ENCODE peak calls at places on chromosomes 7 and 10, in nine cellular contexts. R is prostate gland, H is HCT116, S is sigmoid colon, K is transverse colon, O is HepG2, M is Panc1, T is SK-N-SH, A is stomach. Y is an unnamed sample.
A peak's percentile ranks its signal among the peaks of the same experiment; 100 is the strongest.

GRCh38 chr10:119786117-119786769 is 60.4 kb downstream of the INPP5F start:
- DNase-seq in T (no peak), A (no peak), S (no peak), K (no peak), O (peak; percentile 87), R (no peak), M (no peak), H (no peak), Y (peak; percentile 82)

GRCh38 chr7:115117748-115118147 is 195.9 kb downstream of the MDFIC start:
- DNase-seq in A (no peak), R (no peak), M (no peak), H (no peak), O (no peak), T (no peak), S (no peak), K (no peak), Y (no peak)

GRCh38 chr7:48274662-48275061 is 103.4 kb downstream of the ABCA13 start:
- DNase-seq in O (no peak), A (no peak), M (no peak), K (no peak), H (no peak), S (no peak), T (no peak), R (no peak), Y (no peak)

GRCh38 chr7:48045205-48045765 is 9.9 kb downstream of the C7orf57 start:
- DNase-seq in R (no peak), T (no peak), H (no peak), S (no peak), A (no peak), M (no peak), O (no peak), K (no peak), Y (no peak)

GRCh38 chr7:139854803-139855497 is 25.9 kb downstream of the TBXAS1 start:
- DNase-seq in O (no peak), R (no peak), A (no peak), S (no peak), H (no peak), M (no peak), K (no peak), T (no peak), Y (no peak)

GRCh38 chr7:130611206-130611605 is 57.3 kb downstream of the COPG2 start:
- DNase-seq in O (no peak), T (no peak), A (no peak), H (no peak), K (no peak), M (no peak), R (no peak), S (no peak), Y (no peak)

GRCh38 chr10:102131286-102132170 is 1.3 kb upstream of the PPRC1 start:
- DNase-seq in M (no peak), R (no peak), A (no peak), O (peak; percentile 37), S (no peak), K (no peak), H (no peak), T (no peak), Y (no peak)

GRCh38 chr10:117075064-117075463 is 63.0 kb downstream of the VAX1 start:
- DNase-seq in R (no peak), H (no peak), M (no peak), S (no peak), K (no peak), A (no peak), T (no peak), O (no peak), Y (no peak)

GRCh38 chr7:143906895-143907294 is 4.9 kb upstream of the TCAF1 start:
- DNase-seq in O (peak; percentile 97), M (no peak), K (no peak), R (no peak), A (no peak), S (no peak), T (no peak), H (no peak), Y (no peak)

GRCh38 chr10:50375051-50375452 is 123.7 kb upstream of the ASAH2 start:
- DNase-seq in H (no peak), A (no peak), R (no peak), O (no peak), T (no peak), S (no peak), K (no peak), M (no peak), Y (peak; percentile 16)

GRCh38 chr10:33180390-33180789 is 154.1 kb downstream of the NRP1 start:
- DNase-seq in A (no peak), M (no peak), T (no peak), K (no peak), R (no peak), H (no peak), O (peak; percentile 4), S (no peak), Y (no peak)

GRCh38 chr7:43905209-43905946 is 1.0 kb downstream of the URGCP start:
- DNase-seq in A (peak; percentile 34), O (peak; percentile 97), T (peak; percentile 72), M (no peak), H (peak; percentile 13), K (peak; percentile 79), S (no peak), R (no peak), Y (no peak)
- TF ChIP-seq POLR2AphosphoS5 in A (peak; percentile 27), O (peak; percentile 70), T (no peak), M (no peak), H (no peak), K (peak; percentile 88), S (no peak), R (no peak), Y (no peak)

DNA sequence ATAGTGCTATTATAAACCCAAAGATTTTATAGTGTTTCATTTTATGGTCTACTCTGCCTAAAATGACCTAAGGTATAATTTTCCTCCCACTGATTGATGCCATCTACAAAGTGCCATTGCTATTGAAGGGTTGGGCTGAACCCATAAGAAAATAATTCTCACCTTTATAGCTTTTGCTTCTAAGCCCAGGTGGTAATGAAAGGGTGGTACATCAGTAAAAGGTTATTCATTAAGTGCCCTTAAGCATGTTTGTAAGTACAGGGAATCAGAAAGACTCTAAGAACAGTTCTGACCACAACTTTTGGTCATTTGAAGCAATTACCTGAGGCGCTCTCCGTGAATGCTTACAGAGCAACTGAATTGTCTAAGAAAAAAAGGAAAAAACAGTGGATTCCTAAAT is 1247.3 kb downstream of the NXPH1 start:
- DNase-seq in O (no peak), S (no peak), R (no peak), K (no peak), A (no peak), H (no peak), M (no peak), T (no peak), Y (no peak)
- TF ChIP-seq POLR2AphosphoS5 in O (no peak), S (no peak), R (no peak), K (no peak), A (no peak), H (no peak), M (no peak), T (no peak), Y (no peak)

GRCh38 chr7:135166338-135166989 is 4.0 kb downstream of the CYREN start:
- DNase-seq in M (no peak), H (no peak), K (no peak), T (no peak), O (no peak), S (no peak), R (no peak), A (no peak), Y (no peak)

GRCh38 chr7:135168489-135169140 is 1.9 kb downstream of the CYREN start:
- DNase-seq in H (no peak), O (no peak), K (no peak), R (no peak), A (no peak), M (no peak), T (no peak), S (no peak), Y (no peak)

GRCh38 chr7:135165862-135166261 is 4.6 kb downstream of the CYREN start:
- DNase-seq in T (no peak), S (no peak), R (no peak), K (no peak), H (no peak), O (no peak), A (no peak), M (no peak), Y (no peak)

GRCh38 chr7:135168001-135168400 is 2.5 kb downstream of the CYREN start:
- DNase-seq in M (no peak), K (peak; percentile 48), S (no peak), T (no peak), A (no peak), O (no peak), H (no peak), R (no peak), Y (no peak)

DNA sequence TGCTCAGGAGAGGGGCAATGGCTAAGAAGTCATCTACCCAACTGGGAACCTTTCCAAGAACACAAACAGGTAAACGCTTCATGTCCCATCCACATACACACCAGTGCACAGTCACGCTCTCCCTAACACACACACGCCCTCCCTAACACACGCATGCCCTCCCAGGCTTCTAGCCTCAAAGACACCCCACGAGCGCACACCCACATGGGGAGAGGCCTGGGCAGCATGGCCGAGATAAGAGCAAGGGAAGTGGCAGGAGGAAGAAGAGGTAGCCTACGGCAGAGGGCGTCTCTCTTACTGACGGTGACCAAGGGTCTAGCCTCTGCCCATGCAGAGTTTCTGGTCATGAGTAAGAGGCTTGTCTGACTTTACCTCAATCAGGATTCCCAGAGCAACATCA is 3.1 kb downstream of the CYREN start:
- DNase-seq in T (no peak), M (no peak), K (no peak), O (no peak), H (no peak), S (no peak), R (no peak), A (no peak), Y (no peak)
- TF ChIP-seq POLR2AphosphoS5 in T (no peak), M (no peak), K (no peak), O (no peak), H (no peak), S (no peak), R (no peak), A (no peak), Y (no peak)

GRCh38 chr10:130041691-130042225 is 68.9 kb downstream of the C10orf143 start:
- DNase-seq in R (no peak), K (no peak), T (no peak), S (no peak), M (no peak), A (no peak), O (no peak), H (no peak), Y (no peak)

GRCh38 chr10:130038611-130039109 is 72.0 kb downstream of the C10orf143 start:
- DNase-seq in K (no peak), A (no peak), T (no peak), O (no peak), M (no peak), R (no peak), H (no peak), S (peak; percentile 40), Y (no peak)

GRCh38 chr10:130039141-130039540 is 71.5 kb downstream of the C10orf143 start:
- DNase-seq in O (no peak), K (no peak), R (no peak), H (no peak), T (no peak), S (peak; percentile 33), M (no peak), A (no peak), Y (no peak)

GRCh38 chr10:130040817-130041330 is 69.8 kb downstream of the C10orf143 start:
- DNase-seq in K (no peak), O (no peak), R (no peak), T (no peak), S (peak; percentile 61), A (no peak), M (no peak), H (no peak), Y (no peak)

DNA sequence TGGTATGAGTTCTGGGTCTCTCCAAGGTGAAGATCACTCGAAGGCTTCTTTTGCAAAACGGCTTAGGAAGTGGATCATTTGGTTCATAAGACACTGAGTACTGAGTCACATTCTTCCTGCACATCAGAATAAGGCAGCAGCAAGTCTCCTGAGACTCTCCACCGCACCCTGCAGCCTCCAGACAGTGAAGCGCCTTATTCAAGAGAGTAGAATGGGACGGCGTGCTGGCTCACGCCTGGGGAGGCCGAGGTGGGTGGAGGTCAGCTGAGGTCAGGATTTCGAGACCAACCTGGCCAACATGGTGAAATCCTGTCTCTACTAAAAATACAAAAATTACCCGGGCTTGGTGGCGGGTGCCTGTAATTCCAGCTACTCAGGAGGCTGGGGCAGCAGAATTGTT is 70.3 kb downstream of the C10orf143 start:
- DNase-seq in O (no peak), K (no peak), H (no peak), R (no peak), A (no peak), S (peak; percentile 13), T (no peak), M (no peak), Y (no peak)
- TF ChIP-seq POLR2AphosphoS5 in O (no peak), K (no peak), H (no peak), R (no peak), A (no peak), S (no peak), T (no peak), M (no peak), Y (no peak)